ENCODE peak calls at places on chromosomes 2 and 18, in eight cellular contexts. One of them, this sample, is unnamed.

GRCh38 chr2:149885946-149886345 is 298.4 kb upstream of the MMADHC start:
- DNase-seq in CD4-positive, alpha-beta T cell: no peak
- DNase-seq in upper lobe of left lung: no peak
- DNase-seq in glutamatergic neuron: no peak
- DNase-seq in foreskin fibroblast: no peak
- DNase-seq in neural progenitor cell: no peak
- DNase-seq in spleen: no peak
- DNase-seq in HFFc6: no peak
- DNase-seq in this sample: no peak

GRCh38 chr2:25368650-25369049 is 26.9 kb upstream of the DNMT3A start:
- DNase-seq in CD4-positive, alpha-beta T cell: no peak
- DNase-seq in upper lobe of left lung: no peak
- DNase-seq in glutamatergic neuron: no peak
- DNase-seq in foreskin fibroblast: peak
- DNase-seq in neural progenitor cell: peak
- DNase-seq in spleen: peak
- DNase-seq in HFFc6: no peak
- DNase-seq in this sample: no peak

GRCh38 chr2:205741256-205741978 is 59.1 kb downstream of the NRP2 start:
- DNase-seq in CD4-positive, alpha-beta T cell: no peak
- DNase-seq in upper lobe of left lung: no peak
- DNase-seq in glutamatergic neuron: no peak
- DNase-seq in foreskin fibroblast: no peak
- DNase-seq in neural progenitor cell: no peak
- DNase-seq in spleen: no peak
- DNase-seq in HFFc6: no peak
- DNase-seq in this sample: no peak

GRCh38 chr2:35973737-35974132 is 381.8 kb upstream of the CRIM1 start:
- DNase-seq in CD4-positive, alpha-beta T cell: no peak
- DNase-seq in upper lobe of left lung: no peak
- DNase-seq in glutamatergic neuron: no peak
- DNase-seq in foreskin fibroblast: no peak
- DNase-seq in neural progenitor cell: no peak
- DNase-seq in spleen: no peak
- DNase-seq in HFFc6: no peak
- DNase-seq in this sample: peak

GRCh38 chr2:159185401-159186130 is 100.9 kb downstream of the WDSUB1 start:
- DNase-seq in CD4-positive, alpha-beta T cell: no peak
- DNase-seq in upper lobe of left lung: no peak
- DNase-seq in glutamatergic neuron: no peak
- DNase-seq in foreskin fibroblast: no peak
- DNase-seq in neural progenitor cell: peak
- DNase-seq in spleen: no peak
- DNase-seq in HFFc6: peak
- DNase-seq in this sample: peak

GRCh38 chr2:228602277-228602676 is 420.8 kb upstream of the SPHKAP start:
- DNase-seq in CD4-positive, alpha-beta T cell: no peak
- DNase-seq in upper lobe of left lung: no peak
- DNase-seq in glutamatergic neuron: no peak
- DNase-seq in foreskin fibroblast: peak
- DNase-seq in neural progenitor cell: no peak
- DNase-seq in spleen: no peak
- DNase-seq in HFFc6: peak
- DNase-seq in this sample: no peak

GRCh38 chr2:120397362-120397811 is 51.5 kb downstream of the INHBB start:
- DNase-seq in CD4-positive, alpha-beta T cell: no peak
- DNase-seq in upper lobe of left lung: no peak
- DNase-seq in glutamatergic neuron: no peak
- DNase-seq in foreskin fibroblast: peak
- DNase-seq in neural progenitor cell: no peak
- DNase-seq in spleen: no peak
- DNase-seq in HFFc6: peak
- DNase-seq in this sample: no peak

GRCh38 chr2:229636568-229636967 is 77.8 kb downstream of the DNER start:
- DNase-seq in CD4-positive, alpha-beta T cell: no peak
- DNase-seq in upper lobe of left lung: no peak
- DNase-seq in glutamatergic neuron: no peak
- DNase-seq in foreskin fibroblast: no peak
- DNase-seq in neural progenitor cell: no peak
- DNase-seq in spleen: no peak
- DNase-seq in HFFc6: no peak
- DNase-seq in this sample: no peak

GRCh38 chr2:3196716-3197115 is 180.9 kb downstream of the EIPR1 start:
- DNase-seq in CD4-positive, alpha-beta T cell: no peak
- DNase-seq in upper lobe of left lung: no peak
- DNase-seq in glutamatergic neuron: no peak
- DNase-seq in foreskin fibroblast: no peak
- DNase-seq in neural progenitor cell: no peak
- DNase-seq in spleen: peak
- DNase-seq in HFFc6: no peak
- DNase-seq in this sample: no peak

GRCh38 chr18:57561728-57562423 is 24.6 kb downstream of the FECH start:
- DNase-seq in CD4-positive, alpha-beta T cell: peak
- DNase-seq in upper lobe of left lung: no peak
- DNase-seq in glutamatergic neuron: peak
- DNase-seq in foreskin fibroblast: peak
- DNase-seq in neural progenitor cell: peak
- DNase-seq in spleen: no peak
- DNase-seq in HFFc6: peak
- DNase-seq in this sample: peak

GRCh38 chr18:34697891-34698290 is 12.2 kb upstream of the DTNA start:
- DNase-seq in CD4-positive, alpha-beta T cell: no peak
- DNase-seq in upper lobe of left lung: no peak
- DNase-seq in glutamatergic neuron: no peak
- DNase-seq in foreskin fibroblast: no peak
- DNase-seq in neural progenitor cell: no peak
- DNase-seq in spleen: no peak
- DNase-seq in HFFc6: no peak
- DNase-seq in this sample: no peak

GRCh38 chr18:3679254-3679653 is 229.3 kb downstream of the TGIF1 start:
- DNase-seq in CD4-positive, alpha-beta T cell: no peak
- DNase-seq in upper lobe of left lung: no peak
- DNase-seq in glutamatergic neuron: no peak
- DNase-seq in foreskin fibroblast: no peak
- DNase-seq in neural progenitor cell: no peak
- DNase-seq in spleen: no peak
- DNase-seq in HFFc6: no peak
- DNase-seq in this sample: no peak

GRCh38 chr2:45759310-45759851 is 107.9 kb downstream of the PRKCE start:
- DNase-seq in CD4-positive, alpha-beta T cell: no peak
- DNase-seq in upper lobe of left lung: no peak
- DNase-seq in glutamatergic neuron: peak
- DNase-seq in foreskin fibroblast: no peak
- DNase-seq in neural progenitor cell: no peak
- DNase-seq in spleen: no peak
- DNase-seq in HFFc6: peak
- DNase-seq in this sample: no peak

GRCh38 chr18:13436596-13436995 is 218.0 kb downstream of the LDLRAD4 start:
- DNase-seq in CD4-positive, alpha-beta T cell: peak
- DNase-seq in upper lobe of left lung: no peak
- DNase-seq in glutamatergic neuron: no peak
- DNase-seq in foreskin fibroblast: no peak
- DNase-seq in neural progenitor cell: no peak
- DNase-seq in spleen: no peak
- DNase-seq in HFFc6: no peak
- DNase-seq in this sample: no peak

GRCh38 chr2:205175831-205176230 is 506.5 kb upstream of the NRP2 start:
- DNase-seq in CD4-positive, alpha-beta T cell: no peak
- DNase-seq in upper lobe of left lung: no peak
- DNase-seq in glutamatergic neuron: no peak
- DNase-seq in foreskin fibroblast: no peak
- DNase-seq in neural progenitor cell: no peak
- DNase-seq in spleen: no peak
- DNase-seq in HFFc6: no peak
- DNase-seq in this sample: no peak

GRCh38 chr2:146312899-146313298 is 1531.9 kb upstream of the ACVR2A start:
- DNase-seq in CD4-positive, alpha-beta T cell: no peak
- DNase-seq in upper lobe of left lung: no peak
- DNase-seq in glutamatergic neuron: no peak
- DNase-seq in foreskin fibroblast: peak
- DNase-seq in neural progenitor cell: no peak
- DNase-seq in spleen: no peak
- DNase-seq in HFFc6: peak
- DNase-seq in this sample: no peak

GRCh38 chr2:140734992-140735391 is 1395.8 kb downstream of the LRP1B start:
- DNase-seq in CD4-positive, alpha-beta T cell: no peak
- DNase-seq in upper lobe of left lung: no peak
- DNase-seq in glutamatergic neuron: no peak
- DNase-seq in foreskin fibroblast: no peak
- DNase-seq in neural progenitor cell: no peak
- DNase-seq in spleen: no peak
- DNase-seq in HFFc6: no peak
- DNase-seq in this sample: no peak

GRCh38 chr18:8409151-8409550 is 200.1 kb upstream of the RAB12 start:
- DNase-seq in CD4-positive, alpha-beta T cell: no peak
- DNase-seq in upper lobe of left lung: no peak
- DNase-seq in glutamatergic neuron: no peak
- DNase-seq in foreskin fibroblast: no peak
- DNase-seq in neural progenitor cell: no peak
- DNase-seq in spleen: no peak
- DNase-seq in HFFc6: no peak
- DNase-seq in this sample: no peak
- TF ChIP-seq CTCF in CD4-positive, alpha-beta T cell: no peak
- TF ChIP-seq CTCF in upper lobe of left lung: no peak
- TF ChIP-seq CTCF in glutamatergic neuron: no peak
- TF ChIP-seq CTCF in foreskin fibroblast: no peak
- TF ChIP-seq CTCF in neural progenitor cell: no peak
- TF ChIP-seq CTCF in spleen: no peak
- TF ChIP-seq CTCF in HFFc6: no peak
- TF ChIP-seq CTCF in this sample: no peak

DNA sequence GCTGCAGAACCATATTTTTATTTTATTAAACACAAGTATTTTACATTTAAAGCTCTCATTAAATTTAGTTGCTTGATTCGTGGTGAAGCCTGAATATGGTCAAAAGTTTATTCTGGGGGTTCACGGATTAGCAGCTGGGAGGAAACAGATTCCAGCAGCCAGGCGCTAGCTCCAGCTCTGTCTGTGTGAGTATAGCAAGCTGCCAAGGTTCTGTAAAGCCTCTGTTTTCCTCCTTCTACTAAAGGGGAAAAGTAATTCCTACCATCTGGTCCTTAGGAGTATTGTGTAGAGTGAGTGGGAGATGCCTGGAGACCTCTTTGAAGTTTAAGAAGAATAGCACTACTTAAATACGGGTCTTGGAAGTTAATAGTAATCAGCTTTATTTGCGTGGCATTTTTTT is 22.6 kb downstream of the GATA6 start:
- DNase-seq in CD4-positive, alpha-beta T cell: no peak
- DNase-seq in upper lobe of left lung: no peak
- DNase-seq in glutamatergic neuron: no peak
- DNase-seq in foreskin fibroblast: no peak
- DNase-seq in neural progenitor cell: peak
- DNase-seq in spleen: no peak
- DNase-seq in HFFc6: no peak
- DNase-seq in this sample: no peak
- TF ChIP-seq CTCF in CD4-positive, alpha-beta T cell: no peak
- TF ChIP-seq CTCF in upper lobe of left lung: no peak
- TF ChIP-seq CTCF in glutamatergic neuron: no peak
- TF ChIP-seq CTCF in foreskin fibroblast: no peak
- TF ChIP-seq CTCF in neural progenitor cell: no peak
- TF ChIP-seq CTCF in spleen: no peak
- TF ChIP-seq CTCF in HFFc6: no peak
- TF ChIP-seq CTCF in this sample: no peak

DNA sequence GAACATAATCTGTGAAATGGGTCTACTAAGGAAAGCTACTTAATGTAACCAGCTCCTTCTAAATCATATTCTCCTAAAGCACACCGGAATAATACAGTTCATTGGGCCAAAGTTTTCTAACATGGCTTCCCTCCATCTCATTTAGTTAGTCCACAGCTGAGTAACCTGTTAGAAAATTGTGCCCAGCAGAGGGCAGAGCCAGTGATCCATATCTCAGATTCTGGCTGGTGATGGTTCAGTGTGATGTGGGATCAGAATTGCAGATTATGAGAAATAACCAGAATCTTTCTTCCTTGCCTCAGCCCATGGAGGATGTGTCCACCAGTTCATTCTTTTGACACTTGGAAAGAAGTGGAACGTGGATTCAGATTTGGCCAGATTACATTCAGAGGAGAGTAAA is 9.4 kb upstream of the CTLA4 start:
- DNase-seq in CD4-positive, alpha-beta T cell: no peak
- DNase-seq in upper lobe of left lung: no peak
- DNase-seq in glutamatergic neuron: no peak
- DNase-seq in foreskin fibroblast: no peak
- DNase-seq in neural progenitor cell: no peak
- DNase-seq in spleen: no peak
- DNase-seq in HFFc6: no peak
- DNase-seq in this sample: no peak
- TF ChIP-seq CTCF in CD4-positive, alpha-beta T cell: peak
- TF ChIP-seq CTCF in upper lobe of left lung: no peak
- TF ChIP-seq CTCF in glutamatergic neuron: no peak
- TF ChIP-seq CTCF in foreskin fibroblast: no peak
- TF ChIP-seq CTCF in neural progenitor cell: peak
- TF ChIP-seq CTCF in spleen: no peak
- TF ChIP-seq CTCF in HFFc6: peak
- TF ChIP-seq CTCF in this sample: no peak

GRCh38 chr2:157055660-157056199 is 201.8 kb upstream of the GALNT5 start:
- DNase-seq in CD4-positive, alpha-beta T cell: no peak
- DNase-seq in upper lobe of left lung: no peak
- DNase-seq in glutamatergic neuron: no peak
- DNase-seq in foreskin fibroblast: peak
- DNase-seq in neural progenitor cell: no peak
- DNase-seq in spleen: no peak
- DNase-seq in HFFc6: peak
- DNase-seq in this sample: no peak
- TF ChIP-seq CTCF in CD4-positive, alpha-beta T cell: peak
- TF ChIP-seq CTCF in upper lobe of left lung: no peak
- TF ChIP-seq CTCF in glutamatergic neuron: peak
- TF ChIP-seq CTCF in foreskin fibroblast: no peak
- TF ChIP-seq CTCF in neural progenitor cell: peak
- TF ChIP-seq CTCF in spleen: no peak
- TF ChIP-seq CTCF in HFFc6: peak
- TF ChIP-seq CTCF in this sample: peak

DNA sequence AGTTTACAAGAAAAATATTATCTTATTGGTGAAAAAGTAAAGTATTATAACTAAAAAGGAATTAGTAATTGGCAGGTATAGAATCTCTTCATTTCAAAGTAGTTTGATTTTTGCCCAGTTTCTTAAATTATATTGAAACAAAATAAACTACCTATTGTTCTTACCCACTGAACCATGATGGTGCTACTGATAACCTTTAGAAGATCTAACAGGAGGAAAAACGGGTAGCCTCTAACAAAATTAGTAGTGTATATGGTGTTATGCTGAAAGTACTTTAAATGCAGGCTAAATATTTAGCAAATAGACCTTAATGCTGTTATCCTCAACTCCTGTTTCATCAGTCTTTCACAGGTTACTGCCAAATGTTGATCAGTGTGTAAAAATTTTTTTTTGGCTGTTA is 19.1 kb downstream of the MRPS9 start:
- DNase-seq in CD4-positive, alpha-beta T cell: no peak
- DNase-seq in upper lobe of left lung: no peak
- DNase-seq in glutamatergic neuron: no peak
- DNase-seq in foreskin fibroblast: no peak
- DNase-seq in neural progenitor cell: no peak
- DNase-seq in spleen: no peak
- DNase-seq in HFFc6: no peak
- DNase-seq in this sample: no peak
- TF ChIP-seq CTCF in CD4-positive, alpha-beta T cell: no peak
- TF ChIP-seq CTCF in upper lobe of left lung: no peak
- TF ChIP-seq CTCF in glutamatergic neuron: no peak
- TF ChIP-seq CTCF in foreskin fibroblast: no peak
- TF ChIP-seq CTCF in neural progenitor cell: no peak
- TF ChIP-seq CTCF in spleen: no peak
- TF ChIP-seq CTCF in HFFc6: no peak
- TF ChIP-seq CTCF in this sample: no peak